ENCODE peak calls at places on chromosomes 12 and 14, in seven cellular contexts. One of them, this sample, is unnamed.

GRCh38 chr12:78146365-78146772 is 315.7 kb downstream of the NAV3 start:
- DNase-seq in NCI-H524: no peak
- DNase-seq in skeletal muscle cell: peak
- DNase-seq in cardiac muscle cell: peak
- DNase-seq in G401: peak
- DNase-seq in neural crest cell: no peak
- DNase-seq in left ventricle myocardium inferior: no peak
- DNase-seq in this sample: peak

GRCh38 chr12:70049596-70050360 is 193.5 kb upstream of the CNOT2 start:
- DNase-seq in NCI-H524: no peak
- DNase-seq in skeletal muscle cell: no peak
- DNase-seq in cardiac muscle cell: no peak
- DNase-seq in G401: no peak
- DNase-seq in neural crest cell: no peak
- DNase-seq in left ventricle myocardium inferior: no peak
- DNase-seq in this sample: no peak

GRCh38 chr12:49865782-49866135 is 22.9 kb upstream of the BCDIN3D start:
- DNase-seq in NCI-H524: no peak
- DNase-seq in skeletal muscle cell: no peak
- DNase-seq in cardiac muscle cell: no peak
- DNase-seq in G401: no peak
- DNase-seq in neural crest cell: no peak
- DNase-seq in left ventricle myocardium inferior: no peak
- DNase-seq in this sample: no peak

GRCh38 chr12:1936406-1937320 is 18.2 kb upstream of the CACNA2D4 start:
- DNase-seq in NCI-H524: no peak
- DNase-seq in skeletal muscle cell: no peak
- DNase-seq in cardiac muscle cell: peak
- DNase-seq in G401: peak
- DNase-seq in neural crest cell: no peak
- DNase-seq in left ventricle myocardium inferior: peak
- DNase-seq in this sample: no peak

GRCh38 chr12:12562016-12562483 is 613 bp downstream of the DUSP16 start:
- DNase-seq in NCI-H524: no peak
- DNase-seq in skeletal muscle cell: no peak
- DNase-seq in cardiac muscle cell: peak
- DNase-seq in G401: no peak
- DNase-seq in neural crest cell: peak
- DNase-seq in left ventricle myocardium inferior: peak
- DNase-seq in this sample: no peak

GRCh38 chr12:88142610-88142991 is 494 bp downstream of the TMTC3 start:
- DNase-seq in NCI-H524: no peak
- DNase-seq in skeletal muscle cell: no peak
- DNase-seq in cardiac muscle cell: no peak
- DNase-seq in G401: no peak
- DNase-seq in neural crest cell: no peak
- DNase-seq in left ventricle myocardium inferior: peak
- DNase-seq in this sample: no peak

GRCh38 chr12:49651855-49652254 is 28.5 kb downstream of the PRPF40B start:
- DNase-seq in NCI-H524: no peak
- DNase-seq in skeletal muscle cell: no peak
- DNase-seq in cardiac muscle cell: no peak
- DNase-seq in G401: peak
- DNase-seq in neural crest cell: no peak
- DNase-seq in left ventricle myocardium inferior: no peak
- DNase-seq in this sample: no peak

GRCh38 chr12:115374480-115375187 is 690.7 kb upstream of the TBX3 start:
- DNase-seq in NCI-H524: no peak
- DNase-seq in skeletal muscle cell: no peak
- DNase-seq in cardiac muscle cell: no peak
- DNase-seq in G401: no peak
- DNase-seq in neural crest cell: no peak
- DNase-seq in left ventricle myocardium inferior: no peak
- DNase-seq in this sample: no peak

GRCh38 chr12:91785655-91786489 is 359.8 kb downstream of the BTG1 start:
- DNase-seq in NCI-H524: no peak
- DNase-seq in skeletal muscle cell: no peak
- DNase-seq in cardiac muscle cell: no peak
- DNase-seq in G401: no peak
- DNase-seq in neural crest cell: no peak
- DNase-seq in left ventricle myocardium inferior: no peak
- DNase-seq in this sample: no peak

GRCh38 chr12:107607464-107608392 is 77.9 kb upstream of the PWP1 start:
- DNase-seq in NCI-H524: peak
- DNase-seq in skeletal muscle cell: peak
- DNase-seq in cardiac muscle cell: peak
- DNase-seq in G401: peak
- DNase-seq in neural crest cell: peak
- DNase-seq in left ventricle myocardium inferior: peak
- DNase-seq in this sample: peak

GRCh38 chr14:70646705-70647104 is 5.0 kb downstream of the TTC9 start:
- DNase-seq in NCI-H524: no peak
- DNase-seq in skeletal muscle cell: no peak
- DNase-seq in cardiac muscle cell: no peak
- DNase-seq in G401: no peak
- DNase-seq in neural crest cell: no peak
- DNase-seq in left ventricle myocardium inferior: no peak
- DNase-seq in this sample: no peak

GRCh38 chr12:13962699-13963098 is 18.7 kb downstream of the GRIN2B start:
- DNase-seq in NCI-H524: no peak
- DNase-seq in skeletal muscle cell: no peak
- DNase-seq in cardiac muscle cell: no peak
- DNase-seq in G401: no peak
- DNase-seq in neural crest cell: no peak
- DNase-seq in left ventricle myocardium inferior: no peak
- DNase-seq in this sample: no peak

GRCh38 chr12:130555628-130556485 is 160.2 kb downstream of the RIMBP2 start:
- DNase-seq in NCI-H524: peak
- DNase-seq in skeletal muscle cell: no peak
- DNase-seq in cardiac muscle cell: no peak
- DNase-seq in G401: peak
- DNase-seq in neural crest cell: no peak
- DNase-seq in left ventricle myocardium inferior: no peak
- DNase-seq in this sample: no peak

GRCh38 chr14:104510216-104510615 is 69.3 kb upstream of the C14orf180 start:
- DNase-seq in NCI-H524: no peak
- DNase-seq in skeletal muscle cell: no peak
- DNase-seq in cardiac muscle cell: no peak
- DNase-seq in G401: no peak
- DNase-seq in neural crest cell: no peak
- DNase-seq in left ventricle myocardium inferior: no peak
- DNase-seq in this sample: no peak

This sample was measured in foreskin melanocyte.